ENCODE peak calls at places on chromosome 3, in four cellular contexts. F is LoVo; D is GM12892; G is activated naive CD4-positive, alpha-beta T cell treated with Interleukin-2 at 50 U/mL for 16 hours. Q is an unnamed sample.
A peak's percentile ranks its signal among the peaks of the same experiment; 100 is the strongest.

GRCh38 chr3:160200328-160200727 is 24.9 kb upstream of the C3orf80 start:
- DNase-seq in G (no peak), F (no peak), D (no peak), Q (no peak)

GRCh38 chr3:188404701-188405100 is 250.7 kb downstream of the LPP start:
- DNase-seq in F (no peak), G (no peak), D (no peak), Q (no peak)

GRCh38 chr3:71784201-71784913 is 591 bp downstream of the PROK2 start:
- DNase-seq in G (peak; percentile 13), F (no peak), D (no peak), Q (no peak)

GRCh38 chr3:45642731-45643152 is 46.5 kb upstream of the SACM1L start:
- DNase-seq in D (no peak), G (no peak), F (no peak), Q (no peak)

GRCh38 chr3:127406309-127407025 is 118.6 kb upstream of the PRR20G start:
- DNase-seq in D (no peak), F (peak; percentile 51), G (no peak), Q (peak; percentile 55)

GRCh38 chr3:8328971-8329370 is 172.7 kb upstream of the LMCD1 start:
- DNase-seq in D (no peak), G (no peak), F (no peak), Q (no peak)

GRCh38 chr3:149278911-149279310 is 54.5 kb downstream of the TM4SF18 start:
- DNase-seq in F (no peak), D (no peak), G (no peak), Q (no peak)

GRCh38 chr3:115784739-115785571 is 161.6 kb downstream of the GAP43 start:
- DNase-seq in G (no peak), D (no peak), F (no peak), Q (peak; percentile 32)

GRCh38 chr3:114452176-114452744 is 158.4 kb downstream of the TIGIT start:
- DNase-seq in D (no peak), F (no peak), G (no peak), Q (no peak)

GRCh38 chr3:20104167-20104661 is 64.0 kb downstream of the KAT2B start:
- DNase-seq in D (no peak), G (peak; percentile 73), F (no peak), Q (no peak)

GRCh38 chr3:155416500-155417118 is 123.1 kb upstream of the STRIT1 start:
- DNase-seq in F (no peak), D (no peak), G (no peak), Q (no peak)

GRCh38 chr3:113557374-113557773 is 25.0 kb downstream of the SIDT1 start:
- DNase-seq in F (peak; percentile 81), D (no peak), G (no peak), Q (peak; percentile 36)

GRCh38 chr3:52356126-52356525 is 40.0 kb downstream of the DNAH1 start:
- DNase-seq in F (no peak), D (no peak), G (no peak), Q (no peak)

GRCh38 chr3:114389156-114389555 is 95.3 kb downstream of the TIGIT start:
- DNase-seq in D (no peak), G (peak; percentile 8), F (no peak), Q (no peak)